ENCODE peak calls at places on chromosomes 16 and 17, in four cellular contexts. J is WTC11, A is K562, E is GM12878. T is an unnamed sample.

GRCh38 chr16:67241008-67241900 is 6.0 kb downstream of the FHOD1 start:
- DNase-seq in J (no peak), E (no peak), A (peak), T (peak)

GRCh38 chr16:55376567-55377167 is 52.7 kb downstream of the IRX6 start:
- DNase-seq in E (no peak), J (no peak), A (no peak), T (no peak)

GRCh38 chr16:76464973-76465620 is 187.9 kb downstream of the CNTNAP4 start:
- DNase-seq in A (no peak), J (no peak), E (no peak), T (no peak)

GRCh38 chr16:27326738-27327585 is 13.2 kb downstream of the IL4R start:
- DNase-seq in E (no peak), J (peak), A (no peak), T (peak)

GRCh38 chr16:55253987-55254386 is 70.0 kb upstream of the IRX6 start:
- DNase-seq in E (no peak), A (no peak), J (no peak), T (no peak)

GRCh38 chr17:10337976-10338375 is 34.8 kb downstream of the MYH13 start:
- DNase-seq in A (no peak), J (no peak), E (no peak), T (no peak)

GRCh38 chr17:8338806-8339205 is 834 bp upstream of the ODF4 start:
- DNase-seq in E (no peak), A (no peak), J (no peak), T (no peak)

GRCh38 chr17:45946841-45947256 is 52.2 kb upstream of the STH start:
- DNase-seq in E (no peak), A (no peak), J (no peak), T (no peak)

GRCh38 chr17:82648761-82649474 is 674 bp upstream of the WDR45B start:
- DNase-seq in J (peak), E (no peak), A (peak), T (no peak)

GRCh38 chr17:44005865-44006580 is 1.6 kb downstream of the NAGS start:
- DNase-seq in E (no peak), A (no peak), J (peak), T (no peak)

GRCh38 chr17:5837055-5837491 is 233.1 kb upstream of the WSCD1 start:
- DNase-seq in A (no peak), E (no peak), J (no peak), T (peak)

GRCh38 chr16:10896723-10897122 is 19.7 kb downstream of the CIITA start:
- DNase-seq in A (no peak), J (no peak), E (no peak), T (no peak)

GRCh38 chr16:30065112-30065942 is at the start of gene ALDOA:
- DNase-seq in J (peak), A (peak), E (peak), T (peak)
- TF ChIP-seq CTCF in J (no peak), A (no peak), E (no peak), T (peak)

GRCh38 chr16:528111-529011 is 849 bp downstream of the CAPN15 start:
- DNase-seq in J (peak), E (no peak), A (peak), T (no peak)
- TF ChIP-seq CBFB in J (no peak), E (no peak), A (no peak), T (no peak)

DNA sequence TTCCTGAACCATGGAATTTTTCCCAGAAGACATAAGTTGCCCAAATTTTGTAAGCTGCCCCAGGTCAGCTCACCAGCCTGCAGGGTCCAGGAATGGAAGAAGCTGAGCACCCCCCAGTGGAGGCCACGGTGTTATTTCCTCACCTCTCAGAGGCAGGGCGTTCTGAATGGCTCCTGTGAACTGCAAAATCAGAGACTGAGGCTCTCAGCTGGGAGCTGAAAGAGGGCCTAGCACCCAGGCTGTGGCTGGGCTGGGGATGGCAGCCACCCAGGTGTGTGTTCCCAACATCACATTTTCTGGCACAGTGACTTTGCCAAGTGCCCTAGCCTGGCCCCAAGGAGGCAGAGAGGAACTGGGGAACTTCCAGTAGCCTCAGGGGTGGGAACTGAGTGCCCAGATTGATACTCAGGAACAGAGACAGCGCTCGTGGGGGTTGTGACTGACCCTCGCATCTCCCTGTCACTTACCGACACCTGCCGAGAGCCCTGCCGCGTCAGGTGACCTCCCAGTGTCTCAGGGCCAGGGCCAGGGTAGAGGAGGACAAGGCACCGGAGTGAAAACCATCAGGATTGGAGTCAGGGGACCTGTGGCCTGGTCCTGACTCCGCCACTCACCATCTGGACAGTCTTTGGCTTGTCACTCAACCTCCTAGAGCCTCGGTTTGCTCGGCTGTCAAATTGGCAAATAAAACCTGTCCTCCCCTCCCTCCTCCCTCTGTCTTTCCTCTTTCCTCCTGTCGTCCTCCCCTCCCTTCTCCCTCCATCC is 11.3 kb downstream of the CACNG4 start:
- DNase-seq in J (peak), A (peak), E (no peak), T (peak)
- TF ChIP-seq CTCF in J (no peak), A (peak), E (peak), T (peak)

GRCh38 chr17:78934681-78935418 is 9.7 kb upstream of the TIMP2 start:
- DNase-seq in J (no peak), A (no peak), E (no peak), T (no peak)

GRCh38 chr17:78939615-78940014 is 14.4 kb upstream of the TIMP2 start:
- DNase-seq in J (no peak), E (no peak), A (no peak), T (no peak)

GRCh38 chr17:78940241-78940640 is 15.1 kb upstream of the TIMP2 start:
- DNase-seq in J (no peak), E (no peak), A (no peak), T (no peak)

GRCh38 chr17:78935419-78936323 is 10.5 kb upstream of the TIMP2 start:
- DNase-seq in A (peak), E (no peak), J (no peak), T (no peak)

GRCh38 chr17:78937561-78937960 is 12.4 kb upstream of the TIMP2 start:
- DNase-seq in A (peak), J (no peak), E (no peak), T (no peak)
- TF ChIP-seq CBFB in A (no peak), J (no peak), E (no peak), T (no peak)

GRCh38 chr17:56478836-56479447 is 114.6 kb upstream of the NOG start:
- DNase-seq in E (no peak), A (peak), J (peak), T (peak)
- TF ChIP-seq CTCF in E (peak), A (peak), J (peak), T (peak)

GRCh38 chr17:50675627-50676026 is 32.1 kb downstream of the ANKRD40 start:
- DNase-seq in J (no peak), E (no peak), A (no peak), T (no peak)
- TF ChIP-seq CBFB in J (no peak), E (no peak), A (no peak), T (no peak)

DNA sequence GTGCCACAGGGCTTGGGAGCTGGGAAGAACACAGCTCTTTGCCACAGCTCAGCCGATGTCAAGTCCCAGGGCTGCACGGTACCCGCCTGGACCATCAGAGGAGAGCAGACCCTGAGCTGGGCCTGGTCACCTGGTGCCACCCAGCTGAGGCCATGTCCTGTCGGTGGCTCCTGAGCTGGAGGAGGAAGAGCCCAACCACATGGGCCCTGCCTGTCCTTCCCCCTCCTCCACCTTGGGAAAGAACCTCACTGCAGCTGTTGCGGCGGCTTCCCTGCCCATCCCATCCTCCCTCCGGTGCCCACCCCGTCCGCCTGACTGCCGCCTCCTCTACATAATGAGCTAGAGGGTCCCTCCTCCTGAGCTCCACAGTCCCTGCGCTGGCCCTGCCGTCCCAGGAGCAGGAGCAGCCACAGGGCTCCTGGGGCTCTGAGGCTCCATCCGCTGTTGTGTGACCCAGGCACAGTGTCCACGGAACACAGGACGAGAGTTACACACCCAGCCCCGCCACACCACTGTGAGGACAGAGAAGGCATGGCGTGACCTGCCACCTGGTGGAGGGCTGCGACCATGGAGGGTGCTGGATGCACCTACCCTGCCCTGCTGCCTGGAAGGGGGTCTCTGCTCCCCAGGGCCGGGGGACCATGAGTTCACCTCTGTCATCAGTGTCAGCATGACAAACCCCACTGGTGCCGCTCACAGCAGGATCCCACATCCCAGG is 21.4 kb upstream of the CHMP6 start:
- DNase-seq in J (peak), A (peak), E (no peak), T (no peak)
- TF ChIP-seq CTCF in J (no peak), A (peak), E (peak), T (peak)

GRCh38 chr16:85524365-85524629 is 88.8 kb upstream of the GSE1 start:
- DNase-seq in A (no peak), J (no peak), E (no peak), T (peak)
- TF ChIP-seq CBFB in A (no peak), J (no peak), E (no peak), T (no peak)

DNA sequence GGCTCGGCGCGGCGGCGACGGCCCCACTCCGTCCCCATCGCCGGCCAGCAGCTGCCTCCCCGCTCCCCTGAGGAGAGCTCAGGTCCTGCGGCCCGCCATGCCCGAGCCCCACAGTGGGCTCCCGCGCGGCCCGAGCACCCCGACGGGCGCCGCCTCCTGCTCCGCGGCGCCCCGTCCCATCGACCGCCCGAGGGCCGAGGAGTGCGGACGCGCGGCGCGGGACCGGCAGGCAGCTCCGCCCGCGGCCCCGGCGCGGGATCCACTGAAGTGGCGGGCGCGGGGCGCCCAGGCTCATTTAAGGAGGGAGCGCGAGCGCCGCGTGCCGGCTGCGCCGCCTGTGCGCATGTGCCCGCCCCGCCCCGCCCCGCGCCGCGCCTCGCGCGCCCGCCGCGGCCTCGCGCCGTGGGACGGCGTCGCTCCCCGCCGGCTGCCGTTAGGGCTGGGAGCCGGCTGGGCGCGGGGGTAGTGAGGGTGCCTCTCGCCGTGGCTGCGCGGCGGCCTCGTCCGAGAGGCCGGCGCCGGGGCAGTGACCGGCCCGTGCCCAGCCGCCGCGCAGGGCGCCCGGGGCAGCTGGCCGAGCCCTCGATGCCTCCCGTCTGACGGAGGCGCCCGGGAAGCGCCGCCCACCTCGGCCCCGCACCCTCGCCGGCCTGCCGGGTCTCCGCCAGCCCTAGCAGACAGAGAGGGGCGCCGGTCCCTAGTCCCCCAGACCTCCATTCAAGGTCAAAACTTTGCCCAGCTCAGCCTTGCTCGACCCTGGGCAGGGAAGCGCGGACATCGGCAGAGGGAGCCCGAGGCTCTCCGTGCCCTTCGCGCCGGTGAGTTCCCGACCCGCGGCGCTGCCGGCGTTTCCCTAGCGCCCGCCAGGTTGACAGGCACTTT is at the start of gene NETO2:
- DNase-seq in E (no peak), J (peak), A (peak), T (peak)
- TF ChIP-seq CTCF in E (peak), J (no peak), A (peak), T (peak)